ENCODE peak calls at places on chromosomes 11 and 22, in six cellular contexts. I is GM23248, S is cardiac muscle cell, F is keratinocyte, E is upper lobe of left lung, J is tibial artery. N is an unnamed sample.

GRCh38 chr11:63871962-63872832 is 33.3 kb downstream of the MARK2 start:
- DNase-seq in F (peak; percentile 54), E (no peak), I (peak; percentile 98), J (peak; percentile 90), S (peak; percentile 91), N (peak; percentile 82)

GRCh38 chr11:120563698-120564572 is 52.4 kb downstream of the GRIK4 start:
- DNase-seq in S (peak; percentile 51), I (no peak), E (no peak), J (no peak), F (no peak), N (no peak)

GRCh38 chr11:91981995-91982394 is 242.6 kb upstream of the FAT3 start:
- DNase-seq in I (peak; percentile 95), E (no peak), J (peak; percentile 88), F (no peak), S (peak; percentile 93), N (peak; percentile 96)

GRCh38 chr11:872799-873198 is 30.1 kb downstream of the TSPAN4 start:
- DNase-seq in E (peak; percentile 53), S (no peak), I (no peak), F (no peak), J (no peak), N (no peak)

GRCh38 chr11:17443000-17443399 is 33.6 kb downstream of the ABCC8 start:
- DNase-seq in J (no peak), S (no peak), F (no peak), I (no peak), E (no peak), N (no peak)

GRCh38 chr11:95419915-95420314 is 188.9 kb upstream of the SESN3 start:
- DNase-seq in F (no peak), S (peak; percentile 73), E (no peak), I (peak; percentile 94), J (no peak), N (peak; percentile 19)

GRCh38 chr11:22069844-22070243 is 123.0 kb upstream of the ANO5 start:
- DNase-seq in J (no peak), I (no peak), E (no peak), F (no peak), S (no peak), N (no peak)

GRCh38 chr11:70078796-70079616 is 889 bp downstream of the ANO1 start:
- DNase-seq in J (peak; percentile 17), E (no peak), F (no peak), S (no peak), I (no peak), N (no peak)

GRCh38 chr22:41846268-41847002 is 13.5 kb downstream of the SREBF2 start:
- DNase-seq in S (no peak), F (no peak), E (no peak), I (no peak), J (no peak), N (no peak)

GRCh38 chr11:94780432-94780831 is 12.3 kb downstream of the AMOTL1 start:
- DNase-seq in S (no peak), I (no peak), E (no peak), F (no peak), J (no peak), N (no peak)

GRCh38 chr22:39624501-39624821 is 53.9 kb downstream of the CACNA1I start:
- DNase-seq in F (no peak), I (peak; percentile 8), E (no peak), J (no peak), S (no peak), N (no peak)

GRCh38 chr11:117176186-117176585 is 2.4 kb upstream of the SIDT2 start:
- DNase-seq in E (no peak), J (no peak), S (no peak), I (no peak), F (no peak), N (no peak)

GRCh38 chr11:104118105-104118762 is 45.7 kb downstream of the PDGFD start:
- DNase-seq in J (no peak), S (no peak), F (no peak), E (no peak), I (no peak), N (no peak)

GRCh38 chr11:110525883-110526282 is 96.1 kb downstream of the FDX1 start:
- DNase-seq in J (peak; percentile 50), F (peak; percentile 70), S (peak; percentile 61), I (peak; percentile 87), E (no peak), N (no peak)

GRCh38 chr11:63951779-63952536 is 13.2 kb downstream of the NAA40 start:
- DNase-seq in I (peak; percentile 23), S (no peak), F (no peak), E (no peak), J (no peak), N (no peak)

GRCh38 chr22:25497269-25497668 is 67.2 kb upstream of the GRK3 start:
- DNase-seq in E (no peak), S (peak; percentile 57), I (no peak), F (no peak), J (no peak), N (no peak)

GRCh38 chr11:6626971-6627761 is 7.9 kb upstream of the TPP1 start:
- DNase-seq in J (no peak), S (no peak), F (no peak), E (peak; percentile 43), I (no peak), N (no peak)

GRCh38 chr11:119650251-119650650 is 78.7 kb downstream of the NECTIN1 start:
- DNase-seq in S (no peak), E (no peak), I (no peak), J (no peak), F (no peak), N (no peak)

GRCh38 chr11:76623884-76624419 is 46.6 kb downstream of the LRRC32 start:
- DNase-seq in E (peak; percentile 59), S (no peak), F (no peak), J (no peak), I (no peak), N (no peak)

GRCh38 chr11:63858628-63859550 is 20.0 kb downstream of the MARK2 start:
- DNase-seq in I (peak; percentile 50), J (peak; percentile 58), S (peak; percentile 91), E (no peak), F (no peak), N (no peak)

GRCh38 chr11:313787-314547 is at the start of gene IFITM1:
- DNase-seq in S (peak; percentile 91), E (no peak), J (no peak), F (no peak), I (peak; percentile 85), N (peak; percentile 57)

GRCh38 chr11:106840993-106841392 is 177.3 kb downstream of the GUCY1A2 start:
- DNase-seq in F (no peak), E (no peak), I (no peak), S (no peak), J (no peak), N (no peak)

GRCh38 chr11:46305295-46305694 is 27.8 kb downstream of the CREB3L1 start:
- DNase-seq in S (peak; percentile 81), F (no peak), E (peak; percentile 39), J (no peak), I (peak; percentile 61), N (no peak)

DNA sequence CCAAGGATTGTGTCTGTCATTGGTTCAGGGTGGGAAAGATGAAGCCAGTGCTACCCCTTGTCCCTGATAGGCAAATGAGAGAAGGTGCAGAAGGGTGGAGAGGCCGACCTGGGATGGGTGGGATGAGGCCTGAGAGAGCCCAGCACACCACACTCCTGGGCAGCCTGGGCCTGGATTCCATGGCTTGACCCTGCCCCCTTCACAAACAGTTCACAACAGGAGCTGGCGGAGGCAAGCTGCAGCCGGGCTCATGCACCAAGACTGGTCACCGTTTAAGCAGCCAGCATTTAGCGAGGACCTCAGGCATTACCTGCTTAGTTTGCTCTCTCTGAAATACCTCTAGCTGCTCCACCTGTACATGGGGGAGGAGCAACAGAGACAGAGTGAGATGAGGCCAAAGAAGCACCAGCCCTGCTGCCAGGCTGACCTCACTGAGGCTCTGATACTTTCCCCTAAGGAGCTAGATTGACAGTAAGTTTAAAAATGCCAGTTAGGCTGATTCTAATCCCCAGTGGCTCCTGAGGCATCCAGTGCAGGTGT is 13.5 kb downstream of the IL18BP start:
- DNase-seq in J (no peak), I (no peak), E (no peak), S (no peak), F (no peak), N (no peak)
- H3K36me3 ChIP-seq in J (peaks cover 100% of the 10 kb centered on the region), I (peaks cover 59% of the 10 kb centered on the region), E (peaks cover 100% of the 10 kb centered on the region), S (peaks cover 81% of the 10 kb centered on the region), F (peaks cover 53% of the 10 kb centered on the region), N (peaks cover 14% of the 10 kb centered on the region)

GRCh38 chr11:108838102-108838803 is 173.4 kb downstream of the DDX10 start:
- DNase-seq in J (no peak), S (no peak), F (no peak), E (no peak), I (no peak), N (no peak)
- H3K36me3 ChIP-seq in J (peaks cover 15% of the 10 kb centered on the region), S (no peaks in the 10 kb centered on the region), F (no peaks in the 10 kb centered on the region), E (no peaks in the 10 kb centered on the region), I (no peaks in the 10 kb centered on the region), N (no peaks in the 10 kb centered on the region)

GRCh38 chr22:24051028-24051427 is 39.9 kb downstream of the CABIN1 start:
- DNase-seq in E (no peak), S (no peak), F (no peak), J (no peak), I (no peak), N (no peak)
- H3K36me3 ChIP-seq in E (peaks cover 58% of the 10 kb centered on the region), S (peaks cover 24% of the 10 kb centered on the region), F (peaks cover 34% of the 10 kb centered on the region), J (peaks cover 87% of the 10 kb centered on the region), I (peaks cover 3% of the 10 kb centered on the region), N (peaks cover 5% of the 10 kb centered on the region)

GRCh38 chr22:19350476-19350859 is 58.9 kb upstream of the CLTCL1 start:
- DNase-seq in F (no peak), E (no peak), S (no peak), J (no peak), I (no peak), N (no peak)
- H3K36me3 ChIP-seq in F (peaks cover 33% of the 10 kb centered on the region), E (peaks cover 78% of the 10 kb centered on the region), S (peaks cover 42% of the 10 kb centered on the region), J (peaks cover 100% of the 10 kb centered on the region), I (peaks cover 32% of the 10 kb centered on the region), N (peaks cover 2% of the 10 kb centered on the region)

GRCh38 chr11:62799486-62799885 is 5.8 kb downstream of the NXF1 start:
- DNase-seq in J (no peak), S (no peak), F (no peak), I (no peak), E (no peak), N (no peak)
- H3K36me3 ChIP-seq in J (peaks cover 92% of the 10 kb centered on the region), S (peaks cover 74% of the 10 kb centered on the region), F (peaks cover 73% of the 10 kb centered on the region), I (peaks cover 76% of the 10 kb centered on the region), E (peaks cover 91% of the 10 kb centered on the region), N (peaks cover 3% of the 10 kb centered on the region)

DNA sequence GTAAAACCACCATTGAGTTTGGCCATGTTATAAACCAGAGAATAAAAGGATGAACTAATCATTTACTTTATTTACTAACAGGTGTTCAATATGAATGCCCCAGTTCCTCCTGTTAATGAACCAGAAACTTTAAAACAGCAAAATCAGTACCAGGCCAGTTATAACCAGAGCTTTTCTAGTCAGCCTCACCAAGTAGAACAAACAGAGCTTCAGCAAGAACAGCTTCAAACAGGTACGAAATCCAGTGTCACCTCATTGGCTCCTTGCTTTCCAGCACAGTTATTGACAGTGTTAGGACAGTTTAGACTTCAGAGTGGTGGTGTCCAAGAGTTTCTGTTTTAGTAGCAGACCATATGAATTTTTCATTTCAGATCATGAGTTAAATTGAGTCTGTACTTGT is 13.6 kb upstream of the NAT10 start:
- DNase-seq in I (no peak), S (no peak), E (no peak), J (no peak), F (no peak), N (no peak)
- H3K36me3 ChIP-seq in I (peaks cover 88% of the 10 kb centered on the region), S (peaks cover 92% of the 10 kb centered on the region), E (peaks cover 85% of the 10 kb centered on the region), J (peaks cover 98% of the 10 kb centered on the region), F (peaks cover 39% of the 10 kb centered on the region), N (no peaks in the 10 kb centered on the region)